ENCODE peak calls at places on chromosomes 13 and 19, in four cellular contexts. Z is K562, U is GM12878, A is SK-N-SH. L is an unnamed sample.

GRCh38 chr19:30130356-30131122 is 188.5 kb downstream of the URI1 start:
- DNase-seq in U (no peak), A (no peak), Z (no peak), L (no peak)

GRCh38 chr13:105272660-105273631 is 1262.5 kb downstream of the EFNB2 start:
- DNase-seq in U (no peak), A (no peak), Z (no peak), L (no peak)

GRCh38 chr19:18205180-18205915 is 1.5 kb upstream of the RAB3A start:
- DNase-seq in A (peak), U (no peak), Z (peak), L (no peak)

GRCh38 chr13:40363653-40364052 is 302.8 kb downstream of the FOXO1 start:
- DNase-seq in A (no peak), U (no peak), Z (no peak), L (no peak)

GRCh38 chr19:33727331-33728028 is 69.2 kb upstream of the KCTD15 start:
- DNase-seq in U (no peak), Z (no peak), A (no peak), L (no peak)

GRCh38 chr19:29660835-29661234 is 4.4 kb upstream of the PLEKHF1 start:
- DNase-seq in Z (no peak), U (no peak), A (no peak), L (no peak)

GRCh38 chr13:109644956-109645355 is 141.4 kb downstream of the IRS2 start:
- DNase-seq in Z (no peak), A (no peak), U (no peak), L (no peak)

GRCh38 chr19:17915940-17916593 is 16.7 kb upstream of the CCDC124 start:
- DNase-seq in U (no peak), Z (no peak), A (no peak), L (no peak)

GRCh38 chr13:51867062-51867461 is 5.3 kb downstream of the CCDC70 start:
- DNase-seq in Z (no peak), U (no peak), A (no peak), L (no peak)

GRCh38 chr13:51728972-51729371 is 75.0 kb downstream of the DHRS12 start:
- DNase-seq in Z (no peak), A (no peak), U (no peak), L (no peak)

GRCh38 chr19:39277598-39277997 is 9.4 kb downstream of the IFNL2 start:
- DNase-seq in A (no peak), U (no peak), Z (no peak), L (peak)

GRCh38 chr13:26980099-26981031 is 191.2 kb downstream of the USP12 start:
- DNase-seq in A (no peak), U (no peak), Z (no peak), L (no peak)

GRCh38 chr19:32336259-32337111 is 8.9 kb upstream of the ZNF507 start:
- DNase-seq in A (no peak), Z (no peak), U (no peak), L (peak)

GRCh38 chr19:2037676-2038255 is 13.3 kb downstream of the MKNK2 start:
- DNase-seq in U (no peak), A (no peak), Z (no peak), L (no peak)

GRCh38 chr19:45817725-45818301 is 2.7 kb upstream of the RSPH6A start:
- DNase-seq in Z (no peak), U (no peak), A (peak), L (no peak)

GRCh38 chr13:80528733-80529132 is 187.8 kb upstream of the SPRY2 start:
- DNase-seq in U (no peak), A (no peak), Z (peak), L (no peak)

GRCh38 chr19:19776206-19777008 is 43.5 kb upstream of the ZNF14 start:
- DNase-seq in A (peak), Z (peak), U (peak), L (peak)

GRCh38 chr19:16078759-16079707 is 2.7 kb downstream of the TPM4 start:
- DNase-seq in Z (peak), A (peak), U (peak), L (peak)

GRCh38 chr19:49953376-49953775 is 7.6 kb downstream of the SIGLEC11 start:
- DNase-seq in U (no peak), A (no peak), Z (no peak), L (no peak)

GRCh38 chr19:48511800-48512503 is at the start of gene LMTK3:
- DNase-seq in U (no peak), Z (peak), A (peak), L (no peak)

GRCh38 chr13:109271991-109272454 is 514.4 kb downstream of the IRS2 start:
- DNase-seq in U (no peak), Z (no peak), A (no peak), L (no peak)

GRCh38 chr19:34662919-34663318 is 14.0 kb downstream of the SCGB2B2 start:
- DNase-seq in U (no peak), A (peak), Z (peak), L (peak)

GRCh38 chr19:2328401-2329161 is at the start of the genes LSM7 and SPPL2B:
- DNase-seq in U (peak), A (peak), Z (peak), L (peak)

GRCh38 chr13:73335226-73335625 is 276.4 kb downstream of the KLF5 start:
- DNase-seq in Z (no peak), A (no peak), U (peak), L (no peak)

GRCh38 chr19:52603558-52604207 is 33.6 kb downstream of the ZNF701 start:
- DNase-seq in A (no peak), Z (no peak), U (no peak), L (no peak)

GRCh38 chr19:932647-933552 is 7.1 kb downstream of the ARID3A start:
- DNase-seq in U (no peak), Z (no peak), A (peak), L (no peak)

GRCh38 chr13:48908381-48909087 is 67.2 kb upstream of the FNDC3A start:
- DNase-seq in Z (no peak), A (no peak), U (no peak), L (no peak)

GRCh38 chr13:21033866-21034601 is 27.4 kb downstream of the LATS2 start:
- DNase-seq in Z (no peak), U (no peak), A (no peak), L (no peak)

GRCh38 chr19:2444251-2445002 is 12.3 kb downstream of the LMNB2 start:
- DNase-seq in Z (no peak), A (no peak), U (no peak), L (no peak)

GRCh38 chr13:21435710-21436151 is 23.4 kb downstream of the ZDHHC20 start:
- DNase-seq in A (no peak), Z (peak), U (peak), L (peak)

GRCh38 chr19:30674656-30675055 is 302.5 kb downstream of the ZNF536 start:
- DNase-seq in A (no peak), U (no peak), Z (no peak), L (no peak)

GRCh38 chr19:46601318-46602224 is at the start of gene CALM3:
- DNase-seq in U (no peak), A (peak), Z (peak), L (no peak)

GRCh38 chr13:97889803-97890202 is 63.7 kb upstream of the IPO5 start:
- DNase-seq in A (no peak), U (no peak), Z (no peak), L (no peak)

GRCh38 chr13:49620170-49620621 is 8.1 kb upstream of the ARL11 start:
- DNase-seq in Z (no peak), U (no peak), A (no peak), L (no peak)

GRCh38 chr19:3699071-3699740 is 1.1 kb downstream of the PIP5K1C start:
- DNase-seq in Z (peak), U (no peak), A (peak), L (no peak)

GRCh38 chr13:113880651-113881611 is 17.1 kb upstream of the GAS6 start:
- DNase-seq in A (no peak), U (no peak), Z (no peak), L (no peak)

GRCh38 chr13:44819762-44820161 is 169.5 kb downstream of the NUFIP1 start:
- DNase-seq in Z (no peak), A (no peak), U (no peak), L (no peak)

GRCh38 chr13:42330991-42331390 is 59.0 kb downstream of the AKAP11 start:
- DNase-seq in A (no peak), Z (no peak), U (no peak), L (no peak)

GRCh38 chr19:4038057-4038456 is 28.6 kb downstream of the ZBTB7A start:
- DNase-seq in A (no peak), Z (no peak), U (no peak), L (no peak)

GRCh38 chr19:351976-352625 is 7.5 kb upstream of the MIER2 start:
- DNase-seq in A (no peak), U (no peak), Z (no peak), L (no peak)

DNA sequence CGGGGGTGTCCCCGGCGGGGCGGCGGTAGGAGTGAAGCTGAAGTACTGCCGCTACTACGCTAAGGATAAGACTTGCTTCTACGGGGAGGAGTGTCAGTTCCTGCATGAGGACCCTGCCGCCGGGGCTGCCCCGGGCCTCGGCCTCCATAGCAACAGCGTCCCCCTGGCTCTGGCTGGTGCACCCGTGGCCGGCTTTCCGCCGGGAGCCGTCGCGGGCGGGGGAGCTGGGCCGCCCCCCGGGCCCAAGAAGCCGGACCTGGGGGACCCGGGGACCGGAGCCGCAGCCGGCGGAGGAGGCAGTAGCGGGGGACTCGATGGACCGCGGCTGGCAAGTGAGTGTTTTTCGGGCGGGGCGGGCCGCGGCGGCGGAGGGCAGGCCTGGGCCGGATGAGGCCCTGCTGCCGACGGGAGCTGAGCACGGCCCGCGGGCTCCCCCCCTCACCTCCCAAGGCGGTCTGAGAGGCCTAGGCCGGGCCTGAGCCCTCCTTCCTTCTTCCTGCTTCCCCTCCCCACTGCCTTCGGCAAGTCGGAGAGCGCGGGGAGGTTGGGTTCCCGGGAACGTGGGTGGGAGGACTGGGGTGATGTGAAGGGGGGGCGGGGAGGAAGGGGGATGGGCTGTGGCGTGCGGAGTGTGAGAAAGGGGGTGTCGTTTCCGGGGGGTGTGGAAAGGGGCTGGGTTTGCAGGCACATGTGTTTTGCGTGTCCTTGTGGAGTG is 568 bp downstream of the PAN3 start:
- DNase-seq in Z (peak), A (peak), U (peak), L (peak)
- TF ChIP-seq FOXM1 in Z (no peak), A (no peak), U (no peak), L (no peak)

DNA sequence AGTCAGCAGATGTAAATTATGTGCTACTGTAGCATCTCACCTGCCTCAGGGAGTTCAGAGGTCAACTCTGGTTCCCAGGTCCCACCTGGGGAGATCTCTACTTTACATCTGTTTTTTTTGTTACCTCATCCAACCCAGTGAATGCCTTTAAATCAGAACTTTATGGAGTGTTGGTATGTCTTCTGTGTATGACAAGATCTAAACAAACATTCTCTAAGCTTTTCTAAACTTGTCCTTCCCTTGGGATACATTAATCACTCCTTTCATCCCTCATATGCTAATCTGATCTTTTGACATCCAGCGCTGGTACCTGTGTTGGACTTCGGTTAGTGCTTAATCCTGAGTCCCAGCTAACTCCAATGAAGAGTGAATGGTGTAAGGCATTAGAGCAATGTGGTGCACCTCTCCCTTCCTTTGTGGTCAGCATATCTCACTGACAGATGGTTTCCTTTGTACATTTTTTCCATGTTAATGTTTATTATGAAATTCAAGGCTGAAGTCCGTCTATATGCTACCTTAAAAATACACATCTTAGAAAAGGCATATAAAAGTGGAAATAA is 213.4 kb downstream of the ABCC4 start:
- DNase-seq in U (no peak), A (no peak), Z (no peak), L (peak)
- TF ChIP-seq MAX in U (no peak), A (no peak), Z (no peak), L (no peak)

DNA sequence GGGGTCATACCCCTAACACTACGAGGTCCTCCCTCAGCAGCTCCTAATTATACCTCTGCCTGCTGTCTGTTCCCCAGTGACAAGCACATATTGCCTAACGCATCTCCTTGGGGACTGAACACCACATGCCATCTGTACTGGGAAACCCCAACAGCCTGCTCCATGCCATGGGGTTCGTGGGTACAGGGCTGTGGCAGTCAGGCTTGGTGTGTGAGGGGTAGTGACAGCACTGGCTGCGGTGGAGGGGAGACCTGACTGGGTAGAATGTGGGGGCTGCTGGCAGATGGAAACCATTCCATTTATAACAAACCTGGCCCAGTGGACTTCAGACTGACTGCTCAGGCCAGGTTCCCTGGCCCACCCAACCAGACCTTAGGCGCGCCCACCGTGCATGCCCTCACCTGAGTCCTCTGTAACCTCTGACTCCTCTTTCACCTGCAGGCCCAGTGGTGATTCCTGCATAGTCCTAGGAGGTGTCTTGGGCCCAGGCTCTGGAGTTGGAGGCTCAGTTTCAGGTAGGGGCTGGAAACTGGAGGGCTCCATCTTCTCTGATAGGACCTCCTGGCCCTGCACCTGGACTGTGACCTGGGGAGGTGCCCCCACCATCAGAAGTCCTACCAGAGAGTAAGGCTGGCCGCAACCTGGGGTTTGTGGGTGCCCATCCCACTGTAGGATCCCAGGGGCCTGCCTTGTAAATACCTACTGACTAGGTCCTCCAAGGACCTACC is 3.0 kb downstream of the MZF1 start:
- DNase-seq in Z (no peak), A (no peak), U (no peak), L (no peak)
- TF ChIP-seq MXI1 in Z (no peak), A (no peak), U (no peak), L (no peak)

DNA sequence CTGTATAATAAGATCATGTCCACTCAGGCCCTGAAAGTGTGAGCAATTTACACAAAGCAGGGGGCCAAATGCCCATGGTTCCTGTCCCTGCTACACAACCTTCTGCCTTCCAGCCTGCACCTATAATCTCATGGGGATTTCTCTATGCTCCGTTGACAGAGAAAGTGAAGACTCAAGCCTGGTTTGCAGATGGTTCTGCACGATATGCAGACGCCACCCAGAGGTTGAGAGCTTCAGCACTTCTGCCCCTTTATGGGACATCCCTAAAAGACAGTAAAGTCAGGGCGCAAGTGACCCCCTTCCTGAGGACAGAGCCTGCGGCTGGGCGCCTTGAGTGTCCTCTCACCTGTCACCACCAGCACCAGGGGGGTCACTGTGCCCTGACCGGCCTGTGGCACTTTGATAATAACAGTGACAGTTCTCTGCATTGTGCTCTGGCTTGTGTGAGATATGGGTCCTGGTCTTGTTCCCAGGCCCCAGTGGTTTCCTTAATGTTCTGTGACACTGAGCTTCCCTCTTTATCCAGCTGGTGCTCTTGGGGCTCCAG is 15.1 kb downstream of the LILRA5 start:
- DNase-seq in U (no peak), A (no peak), Z (peak), L (no peak)
- TF ChIP-seq FOXM1 in U (no peak), A (no peak), Z (no peak), L (no peak)

GRCh38 chr19:37929512-37929911 is 22.5 kb downstream of the SIPA1L3 start:
- DNase-seq in U (no peak), A (no peak), Z (no peak), L (no peak)
- TF ChIP-seq MAX in U (no peak), A (no peak), Z (no peak), L (no peak)

GRCh38 chr19:10432736-10433130 is 12.4 kb downstream of the PDE4A start:
- DNase-seq in A (no peak), Z (no peak), U (no peak), L (no peak)

GRCh38 chr19:10430505-10431253 is 10.3 kb downstream of the PDE4A start:
- DNase-seq in U (no peak), Z (peak), A (peak), L (no peak)

GRCh38 chr19:10431254-10431942 is 11.1 kb downstream of the PDE4A start:
- DNase-seq in A (peak), Z (peak), U (peak), L (no peak)

GRCh38 chr19:10433131-10433536 is 12.8 kb downstream of the PDE4A start:
- DNase-seq in A (no peak), Z (no peak), U (no peak), L (no peak)

GRCh38 chr19:10431943-10432735 is 11.8 kb downstream of the PDE4A start:
- DNase-seq in U (no peak), A (peak), Z (peak), L (no peak)
- TF ChIP-seq MXI1 in U (peak), A (no peak), Z (peak), L (no peak)

DNA sequence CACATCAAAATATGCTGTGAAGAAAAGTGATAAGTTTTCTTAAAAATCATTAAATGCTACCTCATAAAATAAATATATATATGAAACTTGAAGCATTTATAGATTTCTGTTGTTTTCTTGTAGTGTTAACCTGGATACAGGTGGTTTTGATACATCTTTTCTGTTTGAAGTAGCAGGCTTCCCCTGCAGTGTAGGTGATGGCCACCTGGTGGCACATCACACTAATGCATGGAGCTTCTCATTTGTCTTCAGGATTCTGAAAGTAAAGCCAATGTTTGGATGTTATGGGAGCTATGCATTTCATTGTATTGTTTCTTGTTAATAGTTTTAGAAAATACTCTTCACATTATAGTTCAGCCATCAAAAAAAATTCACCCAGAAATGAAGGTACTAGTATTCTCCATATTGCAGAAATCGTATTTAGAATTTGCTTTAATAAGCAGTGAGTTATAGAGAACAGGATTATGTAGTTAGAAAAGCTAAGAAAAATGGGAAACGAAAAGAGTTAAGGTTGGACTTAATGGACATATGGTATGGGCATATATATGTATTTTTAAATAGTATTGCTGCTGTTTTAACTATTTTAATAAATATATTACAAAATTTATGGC is 18.7 kb downstream of the GPR180 start:
- DNase-seq in Z (peak), A (peak), U (no peak), L (peak)
- TF ChIP-seq FOXM1 in Z (no peak), A (no peak), U (no peak), L (no peak)

GRCh38 chr13:35771898-35772297 is 295.4 kb upstream of the MAB21L1 start:
- DNase-seq in U (no peak), A (no peak), Z (no peak), L (no peak)
- TF ChIP-seq MAX in U (no peak), A (peak), Z (no peak), L (no peak)

DNA sequence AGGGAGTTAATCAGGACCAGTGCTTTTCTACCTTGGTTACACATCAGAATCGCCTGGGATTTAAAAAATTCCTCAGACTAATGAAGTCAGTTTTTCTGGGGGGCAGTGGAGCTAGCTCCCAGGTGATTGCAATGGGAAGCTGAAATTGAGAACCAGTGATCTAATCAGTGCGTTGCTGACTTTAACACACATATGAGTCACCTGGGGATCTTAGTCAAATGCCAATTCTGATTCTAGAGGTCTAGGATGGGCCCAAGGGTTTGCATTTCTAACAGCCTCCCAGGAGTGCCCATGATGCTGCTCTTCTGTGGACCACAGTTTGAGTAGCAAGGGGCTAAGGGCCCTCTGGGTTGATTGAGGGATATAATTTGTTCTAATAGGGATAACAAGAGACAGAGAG is 54.5 kb downstream of the KL start:
- DNase-seq in U (no peak), A (no peak), Z (no peak), L (no peak)
- TF ChIP-seq MXI1 in U (no peak), A (no peak), Z (no peak), L (no peak)

L was measured in HepG2.